ENCODE peak calls at places on chromosomes 6 and 20, in eight cellular contexts. D, L, E, C, K, B, O and I are unnamed samples. For H3K4me1, the result is how much of the 10 kb centered on the place peaks cover.

GRCh38 chr6:104642871-104643270 is 216.8 kb downstream of the HACE1 start:
- DNase-seq in B (no peak), C (no peak), E (no peak), L (no peak), K (no peak), O (no peak), D (no peak), I (no peak)

GRCh38 chr6:33631971-33632585 is 11.0 kb downstream of the ITPR3 start:
- DNase-seq in K (no peak), D (no peak), B (no peak), E (no peak), C (no peak), L (no peak), O (no peak), I (no peak)

GRCh38 chr6:42710316-42710715 is 12.1 kb downstream of the PRPH2 start:
- DNase-seq in L (no peak), K (no peak), C (no peak), B (no peak), D (no peak), O (no peak), E (peak), I (no peak)

GRCh38 chr6:27901801-27902200 is 10.4 kb downstream of the OR2B2 start:
- DNase-seq in O (no peak), L (no peak), E (no peak), K (no peak), C (no peak), B (no peak), D (no peak), I (no peak)

GRCh38 chr6:14917101-14917500 is 328.8 kb upstream of the JARID2 start:
- DNase-seq in C (no peak), L (no peak), B (no peak), O (peak), D (no peak), E (peak), K (no peak), I (no peak)

GRCh38 chr20:4699216-4699615 is 22.5 kb upstream of the PRND start:
- DNase-seq in E (no peak), B (no peak), D (no peak), O (no peak), C (no peak), K (no peak), L (no peak), I (no peak)

GRCh38 chr6:149026530-149026942 is 279.7 kb downstream of the UST start:
- DNase-seq in B (no peak), L (peak), D (no peak), K (no peak), E (peak), O (peak), C (peak), I (no peak)

GRCh38 chr6:54130179-54130578 is 18.9 kb downstream of the MLIP start:
- DNase-seq in B (no peak), K (no peak), L (no peak), E (no peak), C (no peak), D (no peak), O (no peak), I (no peak)

GRCh38 chr6:121851056-121851455 is 415.6 kb downstream of the GJA1 start:
- DNase-seq in O (peak), B (no peak), D (no peak), E (peak), K (no peak), L (no peak), C (no peak), I (no peak)

GRCh38 chr6:33699131-33699530 is 12.4 kb downstream of the UQCC2 start:
- DNase-seq in E (no peak), L (no peak), D (no peak), O (no peak), B (no peak), K (no peak), C (no peak), I (no peak)

GRCh38 chr6:39357998-39358686 is 35.6 kb upstream of the KCNK16 start:
- DNase-seq in B (no peak), K (no peak), E (peak), O (peak), D (no peak), C (no peak), L (peak), I (no peak)

GRCh38 chr6:155883741-155884140 is 428.1 kb upstream of the NOX3 start:
- DNase-seq in O (peak), B (no peak), D (no peak), C (no peak), K (no peak), L (no peak), E (peak), I (no peak)

GRCh38 chr20:25249198-25249931 is 1.5 kb downstream of the PYGB start:
- DNase-seq in D (no peak), O (peak), K (no peak), E (peak), C (peak), B (no peak), L (peak), I (no peak)

GRCh38 chr6:136696238-136696637 is 96.0 kb downstream of the MAP3K5 start:
- DNase-seq in L (no peak), E (peak), K (no peak), C (no peak), O (peak), B (no peak), D (no peak), I (no peak)

GRCh38 chr6:147808631-147809030 is 300.1 kb downstream of the SAMD5 start:
- DNase-seq in K (no peak), O (no peak), C (no peak), E (no peak), D (no peak), L (no peak), B (no peak), I (no peak)

GRCh38 chr20:57073402-57073801 is 193.0 kb downstream of the BMP7 start:
- DNase-seq in B (no peak), O (no peak), C (no peak), E (no peak), D (no peak), K (no peak), L (no peak), I (no peak)

GRCh38 chr6:32118782-32119628 is 9.0 kb downstream of the ATF6B start:
- DNase-seq in K (peak), B (peak), C (peak), D (peak), O (peak), E (peak), L (peak), I (peak)

GRCh38 chr20:57594092-57594911 is 25.9 kb downstream of the ZBP1 start:
- DNase-seq in B (peak), O (peak), D (peak), E (peak), C (peak), L (peak), K (peak), I (peak)

GRCh38 chr6:106870069-106870468 is 104.5 kb downstream of the CD24 start:
- DNase-seq in B (peak), C (no peak), K (no peak), D (no peak), O (peak), L (no peak), E (peak), I (no peak)

GRCh38 chr6:139124887-139125672 is 9.8 kb upstream of the HECA start:
- DNase-seq in K (peak), D (peak), L (peak), B (peak), C (peak), E (peak), O (peak), I (peak)

GRCh38 chr6:22980446-22980845 is 411.1 kb downstream of the HDGFL1 start:
- DNase-seq in O (peak), D (no peak), B (no peak), E (peak), C (no peak), K (no peak), L (no peak), I (no peak)

GRCh38 chr6:101163611-101164010 is 229.9 kb upstream of the GRIK2 start:
- DNase-seq in D (no peak), L (no peak), K (no peak), B (no peak), O (no peak), E (no peak), C (no peak), I (no peak)

GRCh38 chr20:37200376-37200775 is 21.0 kb upstream of the MROH8 start:
- DNase-seq in C (no peak), O (no peak), E (no peak), B (no peak), K (no peak), L (no peak), D (no peak), I (no peak)

GRCh38 chr20:8154636-8155035 is 22.6 kb downstream of the PLCB1 start:
- DNase-seq in E (no peak), C (no peak), O (no peak), L (no peak), K (no peak), B (no peak), D (no peak), I (no peak)

GRCh38 chr6:21046276-21046675 is 512.0 kb downstream of the CDKAL1 start:
- DNase-seq in O (no peak), D (no peak), E (no peak), K (no peak), L (no peak), B (no peak), C (no peak), I (no peak)

GRCh38 chr6:41028618-41029486 is 10.2 kb downstream of the UNC5CL start:
- DNase-seq in D (no peak), B (no peak), C (no peak), K (no peak), E (no peak), L (no peak), O (no peak), I (no peak)

GRCh38 chr6:168713839-168714238 is 272.9 kb downstream of the SMOC2 start:
- DNase-seq in L (peak), D (no peak), E (no peak), C (no peak), K (peak), B (peak), O (peak), I (peak)

GRCh38 chr20:52001999-52002666 is 189.4 kb downstream of the ZFP64 start:
- DNase-seq in C (peak), K (no peak), E (peak), L (peak), B (peak), D (no peak), O (no peak), I (no peak)

GRCh38 chr6:134909701-134910595 is 40.0 kb downstream of the ALDH8A1 start:
- DNase-seq in E (no peak), D (no peak), L (no peak), C (no peak), B (no peak), K (no peak), O (peak), I (no peak)

GRCh38 chr6:152378154-152378553 is 259.0 kb downstream of the SYNE1 start:
- DNase-seq in B (no peak), E (peak), C (no peak), O (peak), D (no peak), K (no peak), L (no peak), I (no peak)

GRCh38 chr6:115691433-115691832 is 369.3 kb downstream of the FRK start:
- DNase-seq in B (no peak), C (no peak), K (no peak), E (no peak), D (no peak), O (no peak), L (no peak), I (no peak)

GRCh38 chr6:44480097-44480539 is 92.6 kb downstream of the CDC5L start:
- DNase-seq in B (no peak), K (no peak), E (no peak), O (no peak), D (no peak), L (no peak), C (no peak), I (no peak)

GRCh38 chr6:139883776-139884175 is 509.3 kb upstream of the CITED2 start:
- DNase-seq in D (no peak), C (no peak), E (peak), L (no peak), O (no peak), K (no peak), B (no peak), I (no peak)

GRCh38 chr20:24995741-24996448 is 3.3 kb upstream of the APMAP start:
- DNase-seq in D (no peak), K (no peak), O (peak), B (no peak), C (no peak), L (no peak), E (no peak), I (no peak)

GRCh38 chr6:31407699-31408098 is 4.3 kb downstream of the MICA start:
- DNase-seq in E (peak), D (no peak), L (no peak), K (no peak), C (no peak), O (peak), B (no peak), I (no peak)

GRCh38 chr6:111800821-111801220 is 72.4 kb downstream of the FYN start:
- DNase-seq in B (no peak), K (no peak), L (no peak), E (peak), O (peak), D (no peak), C (no peak), I (no peak)

GRCh38 chr6:111804627-111805235 is 68.5 kb downstream of the FYN start:
- DNase-seq in E (peak), K (no peak), L (no peak), O (peak), B (no peak), D (peak), C (no peak), I (no peak)

GRCh38 chr6:111803384-111803783 is 69.9 kb downstream of the FYN start:
- DNase-seq in O (no peak), C (no peak), D (no peak), L (no peak), E (no peak), B (no peak), K (no peak), I (no peak)

GRCh38 chr6:111803804-111804203 is 69.4 kb downstream of the FYN start:
- DNase-seq in E (peak), D (no peak), O (no peak), C (no peak), B (no peak), L (no peak), K (no peak), I (no peak)

DNA sequence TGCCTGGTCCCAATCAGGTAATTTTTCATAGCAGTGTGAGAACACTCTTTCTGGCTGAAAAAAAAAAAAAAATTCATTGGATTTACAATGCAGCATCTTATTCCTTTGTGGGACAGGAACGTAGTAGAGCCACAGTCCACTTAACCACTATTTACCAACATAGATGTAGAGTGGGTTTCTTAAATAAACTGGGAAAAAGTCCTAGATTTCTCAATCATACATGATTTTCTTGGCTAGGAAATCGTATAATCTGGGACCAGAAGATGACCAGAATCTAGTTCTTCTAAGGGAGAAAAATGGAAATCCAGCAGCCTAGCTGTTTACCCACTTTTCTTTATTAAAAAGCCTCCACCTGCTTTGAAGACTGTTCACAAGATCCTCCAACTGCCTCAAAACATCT is 70.5 kb downstream of the FYN start:
- DNase-seq in D (no peak), K (no peak), B (no peak), O (no peak), E (no peak), C (no peak), L (no peak), I (no peak)
- H3K4me1 ChIP-seq in D (half or more), K (under half), B (under half), O (half or more), E (under half), C (under half), L (under half), I (under half)

GRCh38 chr6:86715676-86716075 is 221.7 kb upstream of the HTR1E start:
- DNase-seq in B (no peak), O (peak), L (no peak), E (no peak), D (no peak), C (no peak), K (no peak), I (no peak)

GRCh38 chr6:86706449-86706848 is 230.9 kb upstream of the HTR1E start:
- DNase-seq in C (no peak), D (no peak), B (no peak), O (no peak), K (no peak), E (no peak), L (no peak), I (no peak)

GRCh38 chr6:86707545-86708120 is 229.7 kb upstream of the HTR1E start:
- DNase-seq in B (no peak), L (no peak), E (no peak), O (no peak), C (no peak), D (no peak), K (no peak), I (no peak)

DNA sequence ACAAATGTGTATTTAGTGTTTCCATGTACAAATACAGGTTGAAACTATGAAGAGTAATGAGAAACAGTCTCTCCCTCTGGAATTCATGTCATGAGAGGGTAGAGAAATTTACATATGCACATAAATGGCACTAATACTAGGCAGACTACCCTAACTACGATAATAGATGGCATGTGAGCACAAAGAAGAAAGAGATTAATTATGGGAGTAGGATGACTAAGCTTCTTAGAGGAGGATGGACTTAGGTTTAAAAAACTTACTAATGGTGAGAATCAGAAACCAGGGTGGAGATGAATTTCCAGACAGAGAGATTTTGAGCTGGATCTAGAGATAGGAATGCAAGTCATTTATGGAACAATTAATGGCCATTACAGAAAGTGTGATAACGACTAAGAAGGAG is 225.3 kb upstream of the HTR1E start:
- DNase-seq in B (no peak), L (no peak), D (no peak), O (no peak), E (no peak), C (no peak), K (no peak), I (no peak)
- H3K4me1 ChIP-seq in B (under half), L (under half), D (under half), O (under half), E (under half), C (under half), K (under half), I (under half)

GRCh38 chr20:63475209-63475608 is 2.8 kb upstream of the KCNQ2 start:
- DNase-seq in K (no peak), D (no peak), L (no peak), O (peak), B (no peak), E (peak), C (no peak), I (no peak)
- H3K4me1 ChIP-seq in K (under half), D (under half), L (under half), O (under half), B (under half), E (under half), C (under half), I (under half)

GRCh38 chr20:31570021-31570463 is 35.0 kb upstream of the ID1 start:
- DNase-seq in C (no peak), L (no peak), B (no peak), D (no peak), E (no peak), O (peak), K (no peak), I (no peak)

GRCh38 chr20:31568041-31568731 is 36.9 kb upstream of the ID1 start:
- DNase-seq in B (no peak), C (no peak), E (peak), O (peak), D (no peak), L (no peak), K (no peak), I (no peak)

GRCh38 chr20:31567380-31567720 is 37.7 kb upstream of the ID1 start:
- DNase-seq in L (no peak), D (no peak), C (no peak), E (no peak), K (no peak), O (no peak), B (no peak), I (no peak)

GRCh38 chr20:31569163-31570020 is 35.7 kb upstream of the ID1 start:
- DNase-seq in C (peak), B (no peak), D (peak), K (no peak), L (peak), E (peak), O (peak), I (peak)

GRCh38 chr20:31568773-31569162 is 36.3 kb upstream of the ID1 start:
- DNase-seq in B (no peak), D (no peak), C (no peak), K (no peak), O (no peak), E (no peak), L (peak), I (no peak)
- H3K4me1 ChIP-seq in B (half or more), D (under half), C (under half), K (under half), O (half or more), E (under half), L (half or more), I (under half)

GRCh38 chr6:6657820-6658217 is 69.3 kb downstream of the LY86 start:
- DNase-seq in D (no peak), B (no peak), K (no peak), O (no peak), L (no peak), C (no peak), E (no peak), I (no peak)

GRCh38 chr6:6655805-6656251 is 67.3 kb downstream of the LY86 start:
- DNase-seq in K (no peak), O (no peak), D (no peak), E (no peak), L (no peak), B (no peak), C (no peak), I (no peak)

GRCh38 chr6:6656287-6656686 is 67.8 kb downstream of the LY86 start:
- DNase-seq in B (no peak), D (no peak), E (no peak), C (no peak), K (no peak), L (no peak), O (no peak), I (no peak)

GRCh38 chr6:6657085-6657819 is 68.7 kb downstream of the LY86 start:
- DNase-seq in K (no peak), L (no peak), O (no peak), C (no peak), E (no peak), B (no peak), D (no peak), I (no peak)

DNA sequence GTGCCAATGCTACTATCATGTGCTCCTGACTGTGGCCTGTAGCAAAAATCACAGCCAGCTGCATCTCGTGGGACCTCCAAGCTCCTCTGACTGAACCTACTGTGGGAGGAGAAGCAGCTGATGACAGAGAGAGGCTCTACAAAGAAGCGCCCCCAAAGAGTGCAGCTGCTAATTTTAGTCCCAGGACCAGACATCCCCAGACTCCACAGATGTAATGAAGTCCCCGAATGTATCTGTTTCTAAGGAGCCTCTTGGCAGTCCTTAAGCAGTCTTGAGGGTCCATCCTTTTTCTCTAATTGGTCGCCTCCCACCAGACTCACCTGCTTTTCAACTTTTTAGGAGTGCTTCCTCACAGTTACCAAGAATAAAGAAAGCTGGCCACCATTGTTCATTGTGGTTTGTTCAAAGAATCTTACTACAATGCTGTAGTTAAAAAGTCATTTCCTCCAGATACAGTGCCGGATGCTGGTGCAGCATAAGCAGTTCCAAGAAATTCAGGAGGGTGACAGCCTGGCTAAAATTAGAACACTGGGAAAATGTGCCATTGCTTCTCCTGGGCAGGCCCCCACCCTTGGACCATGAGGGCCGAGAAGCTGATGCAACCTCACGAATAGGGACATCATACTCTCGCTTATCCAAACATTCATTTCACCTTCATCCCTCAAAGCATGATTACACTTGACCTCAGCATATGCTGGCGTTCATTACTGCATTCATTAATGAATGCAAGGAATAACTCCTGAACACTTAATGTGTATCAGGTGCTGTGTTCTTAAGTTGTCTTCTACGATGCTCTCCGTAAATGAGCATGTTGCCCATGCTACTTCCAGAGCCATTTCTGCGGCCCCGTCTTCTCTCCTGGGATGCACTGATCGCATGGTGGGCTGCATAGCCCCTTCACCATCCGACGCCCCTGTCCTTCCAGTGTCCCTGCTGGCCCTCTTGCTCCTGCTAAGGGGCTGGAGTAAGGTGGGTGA is 66.4 kb downstream of the LY86 start:
- DNase-seq in B (no peak), E (no peak), D (no peak), C (no peak), K (no peak), L (no peak), O (peak), I (no peak)
- H3K4me1 ChIP-seq in B (under half), E (under half), D (half or more), C (under half), K (under half), L (under half), O (under half), I (under half)

GRCh38 chr6:111724505-111724904 is 118.8 kb upstream of the TRAF3IP2 start:
- DNase-seq in B (no peak), D (no peak), E (no peak), C (peak), L (no peak), O (no peak), K (no peak), I (no peak)
- H3K4me1 ChIP-seq in B (under half), D (under half), E (under half), C (under half), L (under half), O (half or more), K (under half), I (under half)